ENCODE peak calls at places on chromosome 19, in nine cellular contexts. I, X, C, E, F, P, U, G and Y are unnamed samples.

GRCh38 chr19:39398297-39398864 is 7.2 kb downstream of the MED29 start:
- DNase-seq in G (no peak), E (no peak), I (peak; percentile 80), P (no peak), U (no peak), X (peak; percentile 89), F (peak; percentile 97), C (peak; percentile 37), Y (no peak)

GRCh38 chr19:39870171-39870971 is 24.2 kb upstream of the FBL start:
- DNase-seq in F (no peak), P (no peak), E (no peak), G (peak; percentile 82), X (no peak), U (no peak), I (no peak), C (no peak), Y (no peak)

GRCh38 chr19:35729021-35729420 is 11.2 kb downstream of the KMT2B start:
- DNase-seq in P (no peak), X (no peak), C (no peak), F (no peak), E (no peak), G (no peak), U (no peak), I (no peak), Y (no peak)

GRCh38 chr19:55206664-55207500 is 2.4 kb downstream of the PTPRH start:
- DNase-seq in P (no peak), F (peak; percentile 96), E (peak; percentile 38), G (peak; percentile 74), X (peak; percentile 91), U (peak; percentile 67), I (peak; percentile 83), C (peak; percentile 70), Y (no peak)

GRCh38 chr19:57786286-57786685 is 16.8 kb downstream of the ZNF586 start:
- DNase-seq in U (no peak), E (no peak), C (no peak), X (no peak), G (no peak), F (no peak), P (no peak), I (no peak), Y (no peak)

GRCh38 chr19:5339950-5340636 is 519 bp downstream of the PTPRS start:
- DNase-seq in G (no peak), P (no peak), X (no peak), C (no peak), F (peak; percentile 56), E (no peak), U (peak; percentile 65), I (no peak), Y (no peak)

GRCh38 chr19:54653181-54653809 is 9.5 kb upstream of the LILRB4 start:
- DNase-seq in P (no peak), E (no peak), I (no peak), X (no peak), G (no peak), U (no peak), F (peak; percentile 40), C (no peak), Y (no peak)

GRCh38 chr19:35822579-35822978 is 9.9 kb upstream of the PRODH2 start:
- DNase-seq in G (no peak), P (no peak), I (no peak), U (no peak), C (no peak), F (no peak), E (no peak), X (no peak), Y (no peak)

GRCh38 chr19:49850487-49851342 is at the start of gene PTOV1:
- DNase-seq in P (peak; percentile 82), F (peak; percentile 97), E (peak; percentile 90), U (peak; percentile 92), G (peak; percentile 96), X (peak; percentile 92), C (peak; percentile 91), I (peak; percentile 91), Y (peak; percentile 39)

GRCh38 chr19:8926341-8926740 is 83.9 kb downstream of the MUC16 start:
- DNase-seq in C (no peak), U (no peak), F (no peak), I (no peak), X (no peak), G (no peak), P (no peak), E (no peak), Y (no peak)

GRCh38 chr19:39032164-39032918 is at the start of gene FBXO27:
- DNase-seq in F (peak; percentile 32), C (peak; percentile 20), G (peak; percentile 86), E (peak; percentile 19), I (peak; percentile 22), U (peak; percentile 26), X (peak; percentile 21), P (no peak), Y (no peak)

GRCh38 chr19:58575183-58576041 is 2.3 kb upstream of the MZF1 start:
- DNase-seq in F (peak; percentile 98), X (peak; percentile 89), E (peak; percentile 84), P (peak; percentile 67), U (peak; percentile 91), G (peak; percentile 87), C (peak; percentile 90), I (peak; percentile 91), Y (no peak)

GRCh38 chr19:6392219-6393073 is 518 bp downstream of the GTF2F1 start:
- DNase-seq in F (peak; percentile 38), X (no peak), P (no peak), C (no peak), I (no peak), U (no peak), E (no peak), G (no peak), Y (no peak)

GRCh38 chr19:4429266-4430200 is 27.1 kb downstream of the CHAF1A start:
- DNase-seq in P (no peak), E (no peak), G (no peak), C (no peak), I (no peak), U (no peak), X (no peak), F (no peak), Y (no peak)

GRCh38 chr19:7397687-7398086 is 49.0 kb downstream of the ARHGEF18 start:
- DNase-seq in E (no peak), X (no peak), I (no peak), F (peak; percentile 66), C (no peak), P (no peak), U (no peak), G (no peak), Y (no peak)

GRCh38 chr19:13089139-13089856 is 13.4 kb downstream of the LYL1 start:
- DNase-seq in C (no peak), P (no peak), G (peak; percentile 62), U (no peak), F (peak; percentile 69), I (no peak), E (no peak), X (no peak), Y (no peak)

GRCh38 chr19:11165486-11166030 is 10.0 kb upstream of the SPC24 start:
- DNase-seq in E (no peak), U (no peak), P (no peak), I (no peak), G (no peak), C (no peak), F (peak; percentile 68), X (no peak), Y (no peak)
- H3K27ac ChIP-seq in E (peak overlapping the region; percentile 71), U (no peak overlapping the region), P (no peak overlapping the region), I (peak overlapping the region; percentile 71), G (no peak overlapping the region), C (peak overlapping the region; percentile 70), F (peak overlapping the region; percentile 99), X (peak overlapping the region; percentile 64), Y (peak overlapping the region; percentile 85)

DNA sequence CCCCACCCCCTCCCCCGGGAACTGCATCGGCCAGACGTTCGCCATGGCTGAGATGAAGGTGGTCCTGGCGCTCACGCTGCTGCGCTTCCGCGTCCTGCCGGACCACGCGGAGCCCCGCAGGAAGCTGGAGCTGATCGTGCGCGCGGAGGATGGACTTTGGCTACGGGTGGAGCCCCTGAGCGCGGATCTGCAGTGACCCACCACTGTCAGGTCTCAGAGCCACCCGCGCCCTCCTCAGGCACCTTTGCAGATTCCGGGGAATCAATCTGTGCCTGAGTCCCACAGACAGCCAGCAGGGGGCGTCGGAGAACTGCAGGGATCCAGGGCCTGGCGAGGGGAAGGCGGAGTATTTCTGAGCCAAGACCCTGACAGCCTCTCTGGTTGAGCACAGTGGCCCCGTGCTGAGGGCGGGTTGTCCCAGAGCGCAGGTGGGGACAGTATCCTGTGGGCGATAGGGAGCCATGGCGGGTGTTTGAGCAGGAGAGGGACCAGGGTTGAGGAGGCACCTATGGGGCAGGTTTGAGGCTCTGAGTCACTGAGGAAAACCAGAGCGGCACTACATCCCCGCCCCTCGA is 30.4 kb upstream of the CYP4F8 start:
- DNase-seq in X (peak; percentile 85), F (peak; percentile 69), U (peak; percentile 37), C (peak; percentile 80), P (peak; percentile 59), G (peak; percentile 91), E (peak; percentile 54), I (peak; percentile 78), Y (no peak)
- H3K4me1 ChIP-seq in X (no peaks in the 10 kb centered on the region), F (no peaks in the 10 kb centered on the region), U (no peaks in the 10 kb centered on the region), C (no peaks in the 10 kb centered on the region), P (peaks cover 5% of the 10 kb centered on the region), G (no peaks in the 10 kb centered on the region), E (no peaks in the 10 kb centered on the region), I (no peaks in the 10 kb centered on the region), Y (peaks cover 9% of the 10 kb centered on the region)

DNA sequence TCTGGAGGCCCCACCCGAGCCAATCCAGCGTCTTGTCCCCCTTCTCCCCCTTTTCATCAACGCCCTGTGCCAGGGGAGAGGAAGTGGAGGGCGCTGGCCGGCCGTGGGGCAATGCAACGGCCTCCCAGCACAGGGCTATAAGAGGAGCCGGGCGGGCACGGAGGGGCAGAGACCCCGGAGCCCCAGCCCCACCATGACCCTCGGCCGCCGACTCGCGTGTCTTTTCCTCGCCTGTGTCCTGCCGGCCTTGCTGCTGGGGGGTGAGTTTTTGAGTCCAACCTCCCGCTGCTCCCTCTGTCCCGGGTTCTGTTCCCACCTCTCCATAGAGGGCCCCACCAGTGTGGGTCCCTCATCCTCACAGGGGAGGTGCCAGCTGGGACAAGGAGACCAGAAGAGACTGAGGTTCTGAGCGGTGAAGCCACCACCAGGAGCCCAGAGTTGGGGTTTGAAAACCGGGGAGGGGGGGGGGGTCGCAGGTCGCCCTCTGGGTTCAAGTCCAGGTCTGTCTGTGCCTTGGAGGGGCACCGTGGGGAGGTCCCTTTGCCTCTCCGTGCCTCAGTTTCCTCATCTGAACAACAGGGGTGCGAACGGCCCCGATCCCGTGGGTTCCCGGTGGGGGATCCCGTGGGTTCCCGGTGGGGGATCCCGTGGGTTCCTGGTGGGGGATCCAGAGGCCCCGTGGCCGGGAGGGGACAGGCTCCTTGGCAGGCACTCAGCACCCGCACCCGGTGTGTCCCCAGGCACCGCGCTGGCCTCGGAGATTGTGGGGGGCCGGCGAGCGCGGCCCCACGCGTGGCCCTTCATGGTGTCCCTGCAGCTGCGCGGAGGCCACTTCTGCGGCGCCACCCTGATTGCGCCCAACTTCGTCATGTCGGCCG is at the start of gene ELANE:
- DNase-seq in X (no peak), U (no peak), E (no peak), C (no peak), I (peak; percentile 23), P (no peak), G (no peak), F (no peak), Y (no peak)
- H3K27ac ChIP-seq in X (peak within 1 kb of the TSS; percentile 55), U (no peak within 1 kb of the TSS), E (peak within 1 kb of the TSS; percentile 77), C (peak within 1 kb of the TSS; percentile 77), I (no peak within 1 kb of the TSS), P (no peak within 1 kb of the TSS), G (no peak within 1 kb of the TSS), F (no peak within 1 kb of the TSS), Y (peak within 1 kb of the TSS; percentile 74)

GRCh38 chr19:40867701-40868100 is 14.3 kb downstream of the CYP2A7 start:
- DNase-seq in E (no peak), I (no peak), U (no peak), F (no peak), X (no peak), G (no peak), C (no peak), P (no peak), Y (no peak)

GRCh38 chr19:40872209-40872608 is 9.8 kb downstream of the CYP2A7 start:
- DNase-seq in F (no peak), X (no peak), P (no peak), I (no peak), G (no peak), E (no peak), C (no peak), U (no peak), Y (no peak)
- H3K4me1 ChIP-seq in F (no peaks in the 10 kb centered on the region), X (no peaks in the 10 kb centered on the region), P (peaks cover 3% of the 10 kb centered on the region), I (no peaks in the 10 kb centered on the region), G (no peaks in the 10 kb centered on the region), E (no peaks in the 10 kb centered on the region), C (no peaks in the 10 kb centered on the region), U (no peaks in the 10 kb centered on the region), Y (no peaks in the 10 kb centered on the region)